ENCODE peak calls at places on chromosomes 5 and 9, in six cellular contexts. L is Peyer's patch, M is PC-3, J is breast epithelium, H is OCI-LY7, Y is cardiac muscle cell. W is an unnamed sample.

GRCh38 chr9:21777701-21778100 is 24.7 kb upstream of the MTAP start:
- DNase-seq in L (no peak), M (peak; percentile 65), J (no peak), H (no peak), Y (peak; percentile 85), W (no peak)

GRCh38 chr9:80177949-80178480 is 606.2 kb downstream of the TLE4 start:
- DNase-seq in L (no peak), M (no peak), J (no peak), H (no peak), Y (no peak), W (no peak)

GRCh38 chr5:26700759-26701384 is 337.5 kb downstream of the CDH9 start:
- DNase-seq in L (no peak), M (peak; percentile 75), J (no peak), H (peak; percentile 11), Y (no peak), W (no peak)

GRCh38 chr9:135090547-135090946 is 3.1 kb downstream of the OLFM1 start:
- DNase-seq in L (no peak), M (no peak), J (no peak), H (no peak), Y (peak; percentile 10), W (no peak)

GRCh38 chr9:85200726-85201402 is 531.3 kb downstream of the NTRK2 start:
- DNase-seq in L (no peak), M (peak; percentile 41), J (peak; percentile 57), H (no peak), Y (peak; percentile 82), W (no peak)

GRCh38 chr5:139642891-139643871 is 5.0 kb upstream of the CXXC5 start:
- DNase-seq in L (peak; percentile 89), M (peak; percentile 63), J (peak; percentile 43), H (no peak), Y (no peak), W (no peak)

GRCh38 chr9:90142580-90142979 is 500.0 kb downstream of the DIRAS2 start:
- DNase-seq in L (no peak), M (peak; percentile 52), J (no peak), H (peak; percentile 59), Y (peak; percentile 62), W (no peak)

GRCh38 chr5:88824892-88825781 is 57.8 kb downstream of the MEF2C start:
- DNase-seq in L (no peak), M (peak; percentile 32), J (no peak), H (no peak), Y (peak; percentile 82), W (no peak)

GRCh38 chr9:2613730-2614271 is 7.8 kb upstream of the VLDLR start:
- DNase-seq in L (no peak), M (no peak), J (no peak), H (no peak), Y (no peak), W (no peak)

GRCh38 chr5:14268738-14269137 is 125.6 kb downstream of the TRIO start:
- DNase-seq in L (no peak), M (no peak), J (no peak), H (no peak), Y (peak; percentile 47), W (peak; percentile 77)

GRCh38 chr5:181234455-181235306 is 9.0 kb downstream of the RACK1 start:
- DNase-seq in L (no peak), M (no peak), J (no peak), H (no peak), Y (no peak), W (no peak)

GRCh38 chr5:135486131-135486530 is 34.0 kb upstream of the TIFAB start:
- DNase-seq in L (no peak), M (no peak), J (no peak), H (no peak), Y (no peak), W (no peak)

GRCh38 chr9:13952906-13953305 is 361.0 kb downstream of the NFIB start:
- DNase-seq in L (no peak), M (no peak), J (no peak), H (no peak), Y (no peak), W (no peak)

GRCh38 chr9:128007566-128008138 is 26.9 kb upstream of the EEIG1 start:
- DNase-seq in L (peak; percentile 58), M (peak; percentile 52), J (no peak), H (peak; percentile 92), Y (peak; percentile 68), W (peak; percentile 75)

GRCh38 chr5:76180817-76181805 is 97.9 kb downstream of the SV2C start:
- DNase-seq in L (no peak), M (no peak), J (no peak), H (no peak), Y (no peak), W (no peak)

GRCh38 chr9:121604242-121604641 is 47.2 kb upstream of the DAB2IP start:
- DNase-seq in L (no peak), M (no peak), J (no peak), H (no peak), Y (no peak), W (no peak)

GRCh38 chr5:10515492-10515891 is 48.4 kb upstream of the ANKRD33B start:
- DNase-seq in L (no peak), M (no peak), J (no peak), H (no peak), Y (no peak), W (no peak)

GRCh38 chr9:38390442-38390841 is 2.1 kb upstream of the ALDH1B1 start:
- DNase-seq in L (no peak), M (no peak), J (no peak), H (no peak), Y (no peak), W (no peak)

GRCh38 chr5:61943718-61944117 is 362.3 kb upstream of the KIF2A start:
- DNase-seq in L (no peak), M (no peak), J (no peak), H (no peak), Y (no peak), W (no peak)

GRCh38 chr9:76296561-76297276 is 97.5 kb downstream of the RFK start:
- DNase-seq in L (no peak), M (no peak), J (no peak), H (no peak), Y (no peak), W (no peak)

GRCh38 chr5:83172655-83173054 is 95.3 kb downstream of the XRCC4 start:
- DNase-seq in L (no peak), M (no peak), J (no peak), H (no peak), Y (no peak), W (no peak)

GRCh38 chr5:133120156-133120750 is 68.4 kb downstream of the HSPA4 start:
- DNase-seq in L (no peak), M (no peak), J (no peak), H (no peak), Y (no peak), W (peak; percentile 47)

GRCh38 chr5:54539001-54539400 is 21.4 kb downstream of the SNX18 start:
- DNase-seq in L (no peak), M (no peak), J (no peak), H (no peak), Y (no peak), W (no peak)
- H3K4me1 ChIP-seq in L (no peaks in the 10 kb centered on the region), M (no peaks in the 10 kb centered on the region), J (peaks cover 4% of the 10 kb centered on the region), H (peaks cover 5% of the 10 kb centered on the region), Y (peaks cover 12% of the 10 kb centered on the region), W (peaks cover 7% of the 10 kb centered on the region)

DNA sequence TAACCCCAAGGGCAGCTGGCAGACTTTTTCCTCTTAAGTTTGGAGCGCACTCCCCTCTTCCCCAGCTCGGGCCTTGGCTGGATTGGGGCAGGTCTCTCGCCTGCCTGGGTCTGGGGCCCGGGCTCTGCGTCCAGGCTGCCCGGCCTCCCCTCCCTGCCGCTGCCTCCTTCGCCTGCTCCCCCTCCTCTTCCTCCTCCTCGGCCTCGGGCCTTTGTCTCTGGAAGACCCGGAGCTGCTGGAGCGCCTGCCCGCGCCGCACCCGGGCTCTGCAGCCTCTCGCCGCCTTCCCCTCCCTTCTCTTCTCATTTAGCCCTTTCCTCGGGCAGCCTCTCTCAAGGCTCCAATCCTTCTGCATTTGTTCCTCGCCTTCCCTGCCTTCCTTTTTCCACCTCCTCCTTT is 218.6 kb downstream of the C9orf50 start:
- DNase-seq in L (no peak), M (no peak), J (no peak), H (no peak), Y (peak; percentile 33), W (no peak)
- H3K4me1 ChIP-seq in L (no peaks in the 10 kb centered on the region), M (peaks cover 13% of the 10 kb centered on the region), J (no peaks in the 10 kb centered on the region), H (no peaks in the 10 kb centered on the region), Y (peaks cover 27% of the 10 kb centered on the region), W (peaks cover 15% of the 10 kb centered on the region)

DNA sequence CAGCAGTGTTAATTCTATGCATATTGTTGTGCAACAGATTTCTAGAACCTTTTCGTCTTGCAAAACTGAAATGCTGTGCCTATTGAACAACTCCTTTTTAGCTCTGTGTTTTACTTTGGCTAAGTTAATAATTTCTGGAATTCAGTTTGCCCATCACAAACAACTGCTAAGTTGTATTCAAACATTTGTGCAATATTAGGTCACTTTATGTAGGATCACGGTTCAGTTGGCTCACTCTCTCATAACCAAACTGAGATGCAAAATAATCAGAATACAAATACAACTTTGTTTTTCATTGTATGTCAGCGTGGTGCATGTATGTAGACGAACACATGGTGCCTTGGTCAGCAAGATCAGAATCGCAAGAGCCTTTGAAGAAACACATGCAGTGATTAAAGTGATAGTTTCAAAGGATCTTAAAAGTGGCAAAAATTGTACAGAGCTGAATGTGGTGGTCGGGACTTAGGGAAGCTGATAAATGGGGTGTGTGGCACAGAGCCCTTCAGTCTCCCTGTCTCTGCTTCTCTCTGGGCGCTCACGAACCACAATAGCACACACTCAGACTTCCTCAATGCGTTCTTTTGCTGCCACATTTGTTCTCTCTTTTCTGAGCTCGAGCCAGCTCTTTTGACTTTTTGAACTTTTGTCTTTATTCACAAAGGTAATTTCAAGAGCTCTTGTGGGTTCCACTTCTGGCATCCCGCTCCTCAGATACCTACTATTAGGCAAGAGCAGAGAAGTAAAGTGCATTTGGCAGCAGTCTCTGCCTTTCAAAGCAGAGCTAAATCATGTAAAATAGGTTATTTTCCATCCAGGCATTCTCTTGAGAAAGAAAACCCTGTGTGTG is 112.4 kb upstream of the CTSL start:
- DNase-seq in L (no peak), M (no peak), J (no peak), H (no peak), Y (no peak), W (no peak)
- H3K4me1 ChIP-seq in L (no peaks in the 10 kb centered on the region), M (no peaks in the 10 kb centered on the region), J (no peaks in the 10 kb centered on the region), H (peaks cover 5% of the 10 kb centered on the region), Y (peaks cover 3% of the 10 kb centered on the region), W (no peaks in the 10 kb centered on the region)

GRCh38 chr5:32283061-32283460 is 29.7 kb downstream of the MTMR12 start:
- DNase-seq in L (no peak), M (no peak), J (no peak), H (no peak), Y (no peak), W (no peak)

GRCh38 chr5:32280656-32281081 is 32.1 kb downstream of the MTMR12 start:
- DNase-seq in L (no peak), M (no peak), J (no peak), H (peak; percentile 27), Y (no peak), W (no peak)

GRCh38 chr5:32279786-32280185 is 33.0 kb downstream of the MTMR12 start:
- DNase-seq in L (no peak), M (no peak), J (no peak), H (no peak), Y (no peak), W (no peak)

GRCh38 chr5:32283539-32284377 is 29.0 kb downstream of the MTMR12 start:
- DNase-seq in L (no peak), M (peak; percentile 28), J (no peak), H (no peak), Y (peak; percentile 33), W (no peak)

GRCh38 chr5:32282633-32283032 is 30.1 kb downstream of the MTMR12 start:
- DNase-seq in L (no peak), M (no peak), J (no peak), H (no peak), Y (no peak), W (no peak)
- H3K4me1 ChIP-seq in L (no peaks in the 10 kb centered on the region), M (peaks cover 7% of the 10 kb centered on the region), J (no peaks in the 10 kb centered on the region), H (peaks cover 24% of the 10 kb centered on the region), Y (no peaks in the 10 kb centered on the region), W (no peaks in the 10 kb centered on the region)